ENCODE peak calls at places on chromosomes 16 and 17, in six cellular contexts. I, T, O, J, V and F are unnamed samples.

GRCh38 chr16:81629896-81630631 is 149.0 kb upstream of the PLCG2 start:
- DNase-seq in I (no peak), T (no peak), O (no peak), J (no peak), V (no peak), F (no peak)

GRCh38 chr16:1052791-1053521 is 19.6 kb upstream of the SSTR5 start:
- DNase-seq in I (no peak), T (no peak), O (no peak), J (no peak), V (no peak), F (no peak)

GRCh38 chr16:72311426-72311825 is 139.5 kb upstream of the PMFBP1 start:
- DNase-seq in I (no peak), T (no peak), O (no peak), J (no peak), V (no peak), F (peak; percentile 13)

GRCh38 chr17:42179911-42180410 is 981 bp downstream of the KCNH4 start:
- DNase-seq in I (no peak), T (no peak), O (no peak), J (peak; percentile 47), V (no peak), F (peak; percentile 30)

GRCh38 chr17:82242977-82243647 is 14.3 kb downstream of the SLC16A3 start:
- DNase-seq in I (no peak), T (no peak), O (no peak), J (peak; percentile 84), V (no peak), F (peak; percentile 83)

GRCh38 chr16:89363621-89364393 is 126.6 kb downstream of the ANKRD11 start:
- DNase-seq in I (no peak), T (peak; percentile 65), O (peak; percentile 76), J (peak; percentile 51), V (no peak), F (peak; percentile 86)

GRCh38 chr16:1002399-1003161 is 21.0 kb downstream of the SOX8 start:
- DNase-seq in I (no peak), T (peak; percentile 95), O (peak; percentile 85), J (peak; percentile 49), V (no peak), F (peak; percentile 81)

GRCh38 chr17:80397686-80398085 is 17.3 kb upstream of the ENDOV start:
- DNase-seq in I (no peak), T (no peak), O (no peak), J (no peak), V (no peak), F (no peak)

GRCh38 chr16:58393138-58393504 is 850 bp downstream of the GINS3 start:
- DNase-seq in I (no peak), T (peak; percentile 21), O (no peak), J (peak; percentile 15), V (no peak), F (no peak)

GRCh38 chr17:46159686-46160085 is 33.5 kb downstream of the KANSL1 start:
- DNase-seq in I (no peak), T (no peak), O (no peak), J (no peak), V (no peak), F (peak; percentile 87)

GRCh38 chr17:354651-355556 is 2.3 kb upstream of the RPH3AL start:
- DNase-seq in I (no peak), T (no peak), O (no peak), J (no peak), V (no peak), F (no peak)

GRCh38 chr17:29648005-29648404 is 25.3 kb upstream of the CORO6 start:
- DNase-seq in I (no peak), T (no peak), O (no peak), J (no peak), V (no peak), F (no peak)

GRCh38 chr16:85625053-85625452 is 11.9 kb downstream of the GSE1 start:
- DNase-seq in I (no peak), T (no peak), O (no peak), J (no peak), V (no peak), F (no peak)

GRCh38 chr16:25317732-25318316 is 60.2 kb upstream of the ZKSCAN2 start:
- DNase-seq in I (no peak), T (no peak), O (no peak), J (no peak), V (no peak), F (no peak)

GRCh38 chr16:66588981-66589713 is 9.9 kb downstream of the CMTM2 start:
- DNase-seq in I (no peak), T (peak; percentile 42), O (no peak), J (peak; percentile 55), V (no peak), F (peak; percentile 18)

DNA sequence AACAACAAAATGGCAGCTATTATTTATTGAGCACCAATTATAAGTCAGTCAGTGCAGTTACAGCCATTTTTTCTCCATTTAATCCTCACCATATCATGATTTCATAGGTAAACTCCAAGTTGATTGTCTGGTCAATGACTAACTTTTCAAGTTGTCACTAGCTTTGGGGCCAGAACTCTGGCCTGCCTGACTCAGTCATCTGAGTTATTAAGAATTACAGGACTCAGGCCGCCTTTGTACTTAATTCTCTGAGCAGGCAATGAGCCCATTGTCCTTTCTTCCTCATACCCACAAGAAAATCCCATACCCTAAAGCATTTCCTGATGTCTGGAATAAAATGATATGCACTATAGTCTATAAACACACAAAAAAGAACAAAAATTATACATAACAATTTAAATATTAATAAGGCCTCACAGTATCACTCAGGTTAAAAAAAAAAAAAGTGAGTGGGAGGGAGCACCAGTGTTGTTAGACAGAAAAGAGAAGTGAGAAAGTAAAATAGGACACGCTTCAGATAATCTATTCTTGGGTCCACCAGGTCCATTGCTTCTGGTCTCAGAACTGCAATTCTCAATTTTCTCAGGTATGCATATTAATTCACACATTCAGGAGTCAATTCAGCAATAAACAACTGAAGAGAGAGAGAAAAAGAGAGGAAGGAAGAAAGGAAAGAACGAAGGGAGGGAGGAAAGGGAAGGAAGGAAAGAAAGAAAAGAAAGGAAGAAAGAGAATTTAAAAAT is 70.2 kb downstream of the SPAG9 start:
- DNase-seq in I (peak; percentile 65), T (no peak), O (no peak), J (no peak), V (no peak), F (no peak)
- TF ChIP-seq CEBPB in I (no peak), T (no peak), O (no peak), J (no peak), V (no peak), F (no peak)

GRCh38 chr16:80058236-80058635 is 457.7 kb upstream of the MAF start:
- DNase-seq in I (no peak), T (no peak), O (no peak), J (no peak), V (no peak), F (no peak)
- TF ChIP-seq CEBPB in I (no peak), T (no peak), O (no peak), J (no peak), V (no peak), F (no peak)

GRCh38 chr17:40836020-40836419 is 13.6 kb upstream of the KRT10 start:
- DNase-seq in I (no peak), T (no peak), O (no peak), J (no peak), V (no peak), F (no peak)

GRCh38 chr17:40839194-40839593 is 16.8 kb upstream of the KRT10 start:
- DNase-seq in I (no peak), T (no peak), O (no peak), J (no peak), V (no peak), F (no peak)

GRCh38 chr17:40843242-40843641 is 20.8 kb upstream of the KRT10 start:
- DNase-seq in I (no peak), T (no peak), O (no peak), J (no peak), V (no peak), F (no peak)

GRCh38 chr17:40844671-40845107 is 22.3 kb upstream of the KRT10 start:
- DNase-seq in I (no peak), T (no peak), O (no peak), J (no peak), V (no peak), F (no peak)

GRCh38 chr17:40841246-40841645 is 18.8 kb upstream of the KRT10 start:
- DNase-seq in I (no peak), T (no peak), O (no peak), J (no peak), V (no peak), F (no peak)
- TF ChIP-seq CEBPB in I (no peak), T (no peak), O (no peak), J (no peak), V (no peak), F (no peak)

GRCh38 chr17:8995711-8996110 is 25.6 kb upstream of the NTN1 start:
- DNase-seq in I (no peak), T (no peak), O (no peak), J (no peak), V (no peak), F (no peak)

GRCh38 chr17:9001539-9001938 is 19.8 kb upstream of the NTN1 start:
- DNase-seq in I (no peak), T (no peak), O (no peak), J (no peak), V (no peak), F (no peak)

GRCh38 chr17:9002236-9002609 is 19.1 kb upstream of the NTN1 start:
- DNase-seq in I (no peak), T (no peak), O (no peak), J (no peak), V (no peak), F (no peak)

GRCh38 chr17:8994319-8994718 is 27.0 kb upstream of the NTN1 start:
- DNase-seq in I (peak; percentile 34), T (no peak), O (peak; percentile 40), J (peak; percentile 20), V (peak; percentile 57), F (peak; percentile 23)

GRCh38 chr17:8997994-8998628 is 23.2 kb upstream of the NTN1 start:
- DNase-seq in I (peak; percentile 40), T (peak; percentile 89), O (peak; percentile 51), J (peak; percentile 41), V (no peak), F (peak; percentile 27)
- TF ChIP-seq CEBPB in I (no peak), T (no peak), O (no peak), J (no peak), V (no peak), F (no peak)

GRCh38 chr16:4660454-4661007 is 32.8 kb upstream of the NUDT16L1 start:
- DNase-seq in I (no peak), T (no peak), O (no peak), J (peak; percentile 84), V (no peak), F (peak; percentile 60)
- TF ChIP-seq CEBPB in I (no peak), T (no peak), O (no peak), J (no peak), V (no peak), F (no peak)

GRCh38 chr17:77280304-77280910 is 139.6 kb downstream of the SEC14L1 start:
- DNase-seq in I (no peak), T (no peak), O (peak; percentile 68), J (no peak), V (no peak), F (peak; percentile 84)
- TF ChIP-seq CEBPB in I (no peak), T (no peak), O (no peak), J (no peak), V (no peak), F (no peak)